ENCODE peak calls at places on chromosome 3, in seven cellular contexts. H, E, Y, D, X, O and R are unnamed samples.
A peak's percentile ranks its signal among the peaks of the same experiment; 100 is the strongest.

GRCh38 chr3:190306026-190306425 is 16.2 kb downstream of the CLDN1 start:
- DNase-seq in E (no peak), O (no peak), H (no peak), Y (no peak), X (no peak), D (no peak), R (no peak)

GRCh38 chr3:139477710-139478640 is 1.7 kb upstream of the RBP2 start:
- DNase-seq in E (peak; percentile 64), O (no peak), Y (no peak), H (no peak), D (no peak), X (no peak), R (no peak)

GRCh38 chr3:69932501-69932900 is 67.0 kb upstream of the SAMMSON start:
- DNase-seq in H (no peak), E (no peak), Y (no peak), O (no peak), D (no peak), X (no peak), R (no peak)

GRCh38 chr3:32177702-32178198 is 60.7 kb upstream of the CMTM8 start:
- DNase-seq in Y (peak; percentile 69), E (peak; percentile 83), D (peak; percentile 81), H (peak; percentile 77), O (peak; percentile 83), X (peak; percentile 13), R (no peak)

GRCh38 chr3:77467702-77468407 is 428.0 kb downstream of the ROBO2 start:
- DNase-seq in X (no peak), Y (no peak), O (peak; percentile 38), H (peak; percentile 66), D (peak; percentile 18), E (peak; percentile 22), R (peak; percentile 56)

GRCh38 chr3:144128117-144128892 is 156.7 kb downstream of the DIPK2A start:
- DNase-seq in Y (peak; percentile 42), X (no peak), D (no peak), O (no peak), E (peak; percentile 53), H (no peak), R (no peak)

GRCh38 chr3:56914646-56915045 is 112.9 kb upstream of the ARHGEF3 start:
- DNase-seq in O (no peak), Y (no peak), H (no peak), X (peak; percentile 7), E (no peak), D (no peak), R (no peak)

GRCh38 chr3:35394400-35394799 is 244.9 kb upstream of the ARPP21 start:
- DNase-seq in X (no peak), E (no peak), Y (no peak), D (no peak), H (no peak), O (no peak), R (no peak)

GRCh38 chr3:136543385-136543784 is 208.8 kb downstream of the STAG1 start:
- DNase-seq in X (no peak), D (no peak), H (no peak), O (no peak), E (peak; percentile 57), Y (no peak), R (no peak)

GRCh38 chr3:147816770-147817169 is 407.6 kb downstream of the ZIC1 start:
- DNase-seq in E (no peak), O (peak; percentile 88), Y (no peak), H (no peak), X (peak; percentile 71), D (no peak), R (peak; percentile 54)

GRCh38 chr3:127053979-127054378 is 71.1 kb downstream of the PLXNA1 start:
- DNase-seq in H (no peak), X (no peak), D (no peak), Y (no peak), O (no peak), E (no peak), R (no peak)

GRCh38 chr3:63442918-63443317 is 164.8 kb downstream of the SYNPR start:
- DNase-seq in Y (no peak), D (no peak), E (no peak), H (no peak), X (no peak), O (no peak), R (no peak)

GRCh38 chr3:147360936-147361670 is 45.2 kb downstream of the ZIC4 start:
- DNase-seq in E (no peak), X (no peak), H (no peak), D (no peak), Y (no peak), O (no peak), R (no peak)